ENCODE peak calls at places on chromosome 13, in seven cellular contexts. K, H, I, E, V, Y and S are unnamed samples.

GRCh38 chr13:91482427-91482826 is 84.0 kb downstream of the GPC5 start:
- DNase-seq in K (no peak), H (no peak), I (no peak), E (no peak), V (no peak), Y (no peak), S (no peak)

GRCh38 chr13:99566125-99567083 is 65.1 kb downstream of the TM9SF2 start:
- DNase-seq in K (no peak), H (no peak), I (no peak), E (no peak), V (no peak), Y (no peak), S (no peak)

GRCh38 chr13:100330662-100331061 is 241.8 kb downstream of the PCCA start:
- DNase-seq in K (no peak), H (no peak), I (no peak), E (no peak), V (no peak), Y (no peak), S (no peak)

GRCh38 chr13:55963934-55964333 is 1176.8 kb upstream of the PRR20A start:
- DNase-seq in K (no peak), H (no peak), I (no peak), E (no peak), V (no peak), Y (no peak), S (no peak)

GRCh38 chr13:93480553-93481106 is 254.0 kb downstream of the GPC6 start:
- DNase-seq in K (no peak), H (no peak), I (no peak), E (no peak), V (no peak), Y (no peak), S (no peak)

GRCh38 chr13:40403509-40404241 is 262.8 kb downstream of the FOXO1 start:
- DNase-seq in K (no peak), H (no peak), I (no peak), E (peak), V (no peak), Y (no peak), S (no peak)

GRCh38 chr13:23959231-23959862 is 62.0 kb upstream of the C1QTNF9B start:
- DNase-seq in K (no peak), H (no peak), I (no peak), E (no peak), V (no peak), Y (no peak), S (no peak)

GRCh38 chr13:36998624-36999041 is 507 bp downstream of the ALG5 start:
- DNase-seq in K (no peak), H (peak), I (no peak), E (no peak), V (peak), Y (peak), S (peak)

GRCh38 chr13:112740502-112741131 is 50.8 kb downstream of the ATP11A start:
- DNase-seq in K (peak), H (peak), I (no peak), E (no peak), V (peak), Y (peak), S (peak)

GRCh38 chr13:44710576-44710975 is 134.4 kb upstream of the TSC22D1 start:
- DNase-seq in K (no peak), H (no peak), I (peak), E (no peak), V (no peak), Y (no peak), S (no peak)

GRCh38 chr13:33153421-33154381 is 131.9 kb downstream of the STARD13 start:
- DNase-seq in K (no peak), H (no peak), I (no peak), E (no peak), V (peak), Y (peak), S (no peak)

GRCh38 chr13:78054152-78054551 is 135.5 kb upstream of the EDNRB start:
- DNase-seq in K (no peak), H (no peak), I (no peak), E (no peak), V (no peak), Y (no peak), S (no peak)

GRCh38 chr13:50715402-50716146 is 127.9 kb downstream of the DLEU7 start:
- DNase-seq in K (no peak), H (peak), I (no peak), E (no peak), V (peak), Y (peak), S (peak)

GRCh38 chr13:41311607-41312500 is 787 bp downstream of the NAA16 start:
- DNase-seq in K (peak), H (peak), I (no peak), E (no peak), V (peak), Y (peak), S (peak)

GRCh38 chr13:43881580-43881979 is 1.9 kb downstream of the LACC1 start:
- DNase-seq in K (no peak), H (no peak), I (no peak), E (no peak), V (no peak), Y (no peak), S (no peak)

GRCh38 chr13:109026266-109026665 is 396.9 kb downstream of the MYO16 start:
- DNase-seq in K (no peak), H (no peak), I (no peak), E (no peak), V (no peak), Y (no peak), S (no peak)

GRCh38 chr13:101755228-101755887 is 302.9 kb downstream of the ITGBL1 start:
- DNase-seq in K (no peak), H (no peak), I (no peak), E (no peak), V (no peak), Y (no peak), S (no peak)

GRCh38 chr13:44732503-44733098 is 156.5 kb upstream of the TSC22D1 start:
- DNase-seq in K (peak), H (no peak), I (no peak), E (no peak), V (no peak), Y (peak), S (no peak)

GRCh38 chr13:46374710-46375109 is 12.3 kb downstream of the RUBCNL start:
- DNase-seq in K (no peak), H (no peak), I (no peak), E (no peak), V (peak), Y (no peak), S (no peak)

GRCh38 chr13:92719868-92720267 is 506.7 kb upstream of the GPC6 start:
- DNase-seq in K (no peak), H (peak), I (no peak), E (no peak), V (no peak), Y (no peak), S (no peak)

GRCh38 chr13:113404723-113405471 is 41.0 kb upstream of the GRTP1 start:
- DNase-seq in K (no peak), H (no peak), I (no peak), E (no peak), V (peak), Y (peak), S (peak)

GRCh38 chr13:42894765-42895181 is 97.3 kb downstream of the EPSTI1 start:
- DNase-seq in K (no peak), H (peak), I (no peak), E (no peak), V (no peak), Y (no peak), S (no peak)

GRCh38 chr13:48291730-48292129 is 11.8 kb upstream of the RB1 start:
- DNase-seq in K (peak), H (no peak), I (no peak), E (no peak), V (no peak), Y (no peak), S (no peak)

GRCh38 chr13:113187905-113188595 is 20.4 kb downstream of the PCID2 start:
- DNase-seq in K (no peak), H (no peak), I (no peak), E (no peak), V (no peak), Y (no peak), S (no peak)

GRCh38 chr13:78595819-78596700 is 7.3 kb downstream of the POU4F1 start:
- DNase-seq in K (no peak), H (no peak), I (no peak), E (no peak), V (no peak), Y (no peak), S (peak)

GRCh38 chr13:53411443-53411842 is 382.8 kb downstream of the OLFM4 start:
- DNase-seq in K (no peak), H (no peak), I (no peak), E (no peak), V (no peak), Y (no peak), S (no peak)

GRCh38 chr13:33992891-33993336 is 175.0 kb downstream of the RFC3 start:
- DNase-seq in K (no peak), H (no peak), I (no peak), E (no peak), V (no peak), Y (no peak), S (no peak)

GRCh38 chr13:69107436-69107835 is 1000.2 kb upstream of the ATXN8OS start:
- DNase-seq in K (no peak), H (no peak), I (no peak), E (no peak), V (no peak), Y (no peak), S (no peak)

GRCh38 chr13:102017248-102017647 is 384.6 kb downstream of the FGF14 start:
- DNase-seq in K (no peak), H (no peak), I (no peak), E (no peak), V (no peak), Y (no peak), S (no peak)

GRCh38 chr13:23928985-23929384 is 31.7 kb upstream of the C1QTNF9B start:
- DNase-seq in K (no peak), H (no peak), I (no peak), E (no peak), V (no peak), Y (no peak), S (no peak)

GRCh38 chr13:100892981-100893380 is 218.4 kb upstream of the TMTC4 start:
- DNase-seq in K (no peak), H (no peak), I (no peak), E (no peak), V (no peak), Y (no peak), S (no peak)

GRCh38 chr13:93183302-93183701 is 43.3 kb upstream of the GPC6 start:
- DNase-seq in K (no peak), H (no peak), I (no peak), E (no peak), V (no peak), Y (no peak), S (no peak)

GRCh38 chr13:97977376-97977705 is 23.9 kb downstream of the IPO5 start:
- DNase-seq in K (no peak), H (no peak), I (no peak), E (no peak), V (no peak), Y (no peak), S (no peak)

GRCh38 chr13:97975280-97975850 is 21.9 kb downstream of the IPO5 start:
- DNase-seq in K (no peak), H (no peak), I (no peak), E (no peak), V (no peak), Y (no peak), S (no peak)

GRCh38 chr13:97974773-97975172 is 21.3 kb downstream of the IPO5 start:
- DNase-seq in K (no peak), H (no peak), I (no peak), E (no peak), V (no peak), Y (no peak), S (no peak)

GRCh38 chr13:97976551-97977375 is 23.3 kb downstream of the IPO5 start:
- DNase-seq in K (no peak), H (no peak), I (no peak), E (no peak), V (no peak), Y (peak), S (peak)

GRCh38 chr13:97975851-97976550 is 22.5 kb downstream of the IPO5 start:
- DNase-seq in K (peak), H (peak), I (no peak), E (peak), V (peak), Y (peak), S (peak)
- TF ChIP-seq POLR2A in K (no peak), H (peak), I (peak), E (peak), V (peak), Y (no peak), S (peak)

GRCh38 chr13:20350380-20350763 is 118.3 kb upstream of the GJB6 start:
- DNase-seq in K (no peak), H (no peak), I (no peak), E (peak), V (no peak), Y (no peak), S (no peak)

GRCh38 chr13:20351279-20352022 is 119.3 kb upstream of the GJB6 start:
- DNase-seq in K (no peak), H (no peak), I (no peak), E (peak), V (no peak), Y (no peak), S (no peak)

GRCh38 chr13:20349564-20350379 is 117.7 kb upstream of the GJB6 start:
- DNase-seq in K (no peak), H (no peak), I (no peak), E (no peak), V (no peak), Y (no peak), S (no peak)

GRCh38 chr13:20348645-20349408 is 116.7 kb upstream of the GJB6 start:
- DNase-seq in K (no peak), H (no peak), I (no peak), E (no peak), V (no peak), Y (no peak), S (no peak)

GRCh38 chr13:20350819-20351218 is 118.7 kb upstream of the GJB6 start:
- DNase-seq in K (no peak), H (no peak), I (no peak), E (peak), V (no peak), Y (no peak), S (no peak)
- H3K4me3 ChIP-seq in K (no peak), H (no peak), I (no peak), E (no peak), V (no peak), Y (no peak), S (no peak)

GRCh38 chr13:20828540-20829364 is 55.0 kb upstream of the EEF1AKMT1 start:
- DNase-seq in K (no peak), H (peak), I (peak), E (no peak), V (no peak), Y (no peak), S (no peak)

GRCh38 chr13:20831254-20831653 is 57.5 kb upstream of the EEF1AKMT1 start:
- DNase-seq in K (no peak), H (no peak), I (no peak), E (no peak), V (no peak), Y (no peak), S (no peak)

GRCh38 chr13:20831933-20832332 is 58.2 kb upstream of the EEF1AKMT1 start:
- DNase-seq in K (no peak), H (no peak), I (no peak), E (no peak), V (no peak), Y (no peak), S (no peak)

GRCh38 chr13:20832861-20833260 is 59.1 kb upstream of the EEF1AKMT1 start:
- DNase-seq in K (no peak), H (no peak), I (no peak), E (no peak), V (no peak), Y (no peak), S (no peak)

GRCh38 chr13:20833900-20834679 is 60.3 kb upstream of the EEF1AKMT1 start:
- DNase-seq in K (no peak), H (no peak), I (no peak), E (no peak), V (no peak), Y (no peak), S (no peak)
- TF ChIP-seq POLR2A in K (no peak), H (no peak), I (no peak), E (no peak), V (no peak), Y (no peak), S (no peak)

GRCh38 chr13:21615427-21615826 is 11.5 kb upstream of the MICU2 start:
- DNase-seq in K (no peak), H (no peak), I (no peak), E (no peak), V (no peak), Y (no peak), S (no peak)

GRCh38 chr13:21616205-21616604 is 12.2 kb upstream of the MICU2 start:
- DNase-seq in K (no peak), H (no peak), I (no peak), E (no peak), V (no peak), Y (no peak), S (no peak)

GRCh38 chr13:21613791-21614190 is 9.8 kb upstream of the MICU2 start:
- DNase-seq in K (no peak), H (no peak), I (no peak), E (no peak), V (no peak), Y (no peak), S (no peak)

GRCh38 chr13:21619633-21620220 is 15.8 kb upstream of the MICU2 start:
- DNase-seq in K (no peak), H (no peak), I (no peak), E (no peak), V (no peak), Y (no peak), S (no peak)

DNA sequence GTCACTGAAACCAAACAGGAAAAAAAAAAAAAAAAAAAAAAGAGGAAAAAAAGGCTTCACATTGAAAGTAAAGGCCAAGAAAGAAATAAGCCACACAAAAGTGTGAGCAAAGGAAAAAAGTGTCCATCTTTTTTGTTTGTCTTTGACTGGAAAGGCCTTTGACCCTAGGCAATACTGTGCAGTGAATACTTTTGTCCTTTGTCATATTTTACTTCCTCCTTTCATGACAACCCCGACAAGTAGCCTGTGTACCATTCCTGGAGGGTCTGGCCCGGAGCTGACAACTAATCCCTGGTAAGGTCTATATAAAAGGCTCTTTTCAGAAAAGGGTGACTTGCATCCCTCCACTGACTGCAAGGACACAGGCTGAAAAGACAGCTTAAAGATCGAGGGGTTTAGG is 12.9 kb upstream of the MICU2 start:
- DNase-seq in K (no peak), H (no peak), I (no peak), E (no peak), V (no peak), Y (no peak), S (no peak)
- H3K4me3 ChIP-seq in K (no peak), H (no peak), I (no peak), E (no peak), V (no peak), Y (no peak), S (no peak)

DNA sequence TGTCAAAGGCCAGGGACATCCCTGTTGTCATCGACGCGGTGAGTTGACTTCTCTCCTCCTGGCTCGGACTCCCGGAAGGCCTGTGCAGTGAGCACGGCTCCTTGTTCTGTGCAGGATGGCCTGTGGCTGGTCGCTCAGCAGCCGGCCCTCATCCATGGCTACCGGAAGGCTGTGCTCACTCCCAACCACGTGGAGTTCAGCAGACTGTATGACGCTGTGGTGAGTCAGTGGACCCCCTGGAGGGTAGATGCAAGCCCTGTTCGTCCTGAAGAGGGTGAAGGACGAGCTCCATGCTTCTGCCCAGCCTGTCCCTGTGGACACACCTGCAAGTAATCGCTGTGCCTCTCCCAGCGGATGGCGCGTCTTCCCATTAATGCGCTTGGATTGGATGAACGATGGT is 19.2 kb downstream of the NAXD start:
- DNase-seq in K (no peak), H (no peak), I (no peak), E (no peak), V (no peak), Y (no peak), S (no peak)
- TF ChIP-seq POLR2A in K (no peak), H (no peak), I (no peak), E (no peak), V (no peak), Y (no peak), S (no peak)

DNA sequence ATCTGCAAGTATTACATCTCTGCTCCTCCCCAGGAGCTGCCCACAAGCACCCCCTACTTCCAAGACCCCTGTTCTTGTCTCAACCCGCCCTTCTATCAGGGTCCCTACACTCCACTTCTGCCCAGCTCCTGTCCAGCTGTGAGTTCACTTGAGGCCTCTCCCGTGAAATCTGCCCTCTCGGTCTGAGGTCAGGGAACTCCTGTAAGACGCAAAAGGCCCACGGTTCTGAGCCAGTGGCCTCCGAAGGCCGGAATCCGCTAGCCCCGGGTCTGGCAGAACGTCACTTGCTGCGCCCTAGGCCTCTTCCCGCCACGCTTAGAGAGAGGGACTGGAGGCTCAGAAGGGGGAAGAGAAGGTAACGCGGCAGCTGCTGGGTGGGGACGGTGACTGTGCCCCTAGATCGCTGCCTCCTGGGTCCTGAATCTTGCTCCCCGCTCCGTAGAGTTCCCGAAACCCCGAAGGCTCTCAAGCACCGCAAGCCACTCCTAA is 912 bp upstream of the FARP1 start:
- DNase-seq in K (peak), H (peak), I (no peak), E (no peak), V (no peak), Y (peak), S (peak)
- H3K4me3 ChIP-seq in K (peak), H (peak), I (no peak), E (peak), V (peak), Y (peak), S (peak)